ENCODE peak calls at places on chromosome 22, in six cellular contexts. P is heart right ventricle, H is PC-9, X is esophagus squamous epithelium, Q is ovary, W is brain microvascular endothelial cell. O is an unnamed sample.

GRCh38 chr22:22881116-22882032 is 6.2 kb upstream of the IGLL5 start:
- DNase-seq in P (no peak), H (no peak), X (no peak), Q (no peak), W (no peak), O (no peak)

GRCh38 chr22:46175631-46176030 is 25.3 kb downstream of the PPARA start:
- DNase-seq in P (no peak), H (no peak), X (no peak), Q (no peak), W (no peak), O (no peak)

GRCh38 chr22:39208013-39208680 is 36.6 kb downstream of the PDGFB start:
- DNase-seq in P (no peak), H (no peak), X (no peak), Q (no peak), W (no peak), O (peak)

GRCh38 chr22:19872779-19873137 is 18.1 kb upstream of the GNB1L start:
- DNase-seq in P (no peak), H (no peak), X (no peak), Q (peak), W (no peak), O (no peak)

GRCh38 chr22:20083157-20083890 is 3.3 kb downstream of the DGCR8 start:
- DNase-seq in P (no peak), H (no peak), X (no peak), Q (no peak), W (no peak), O (no peak)

GRCh38 chr22:37887610-37888378 is 18.3 kb upstream of the MICALL1 start:
- DNase-seq in P (no peak), H (peak), X (no peak), Q (peak), W (peak), O (no peak)

GRCh38 chr22:50729391-50730012 is 8.5 kb upstream of the ACR start:
- DNase-seq in P (no peak), H (no peak), X (no peak), Q (peak), W (no peak), O (no peak)

GRCh38 chr22:45582955-45583320 is 80.3 kb downstream of the FBLN1 start:
- DNase-seq in P (no peak), H (no peak), X (no peak), Q (no peak), W (no peak), O (no peak)

GRCh38 chr22:20549232-20549841 is 41.9 kb downstream of the MED15 start:
- DNase-seq in P (no peak), H (no peak), X (no peak), Q (no peak), W (no peak), O (no peak)

DNA sequence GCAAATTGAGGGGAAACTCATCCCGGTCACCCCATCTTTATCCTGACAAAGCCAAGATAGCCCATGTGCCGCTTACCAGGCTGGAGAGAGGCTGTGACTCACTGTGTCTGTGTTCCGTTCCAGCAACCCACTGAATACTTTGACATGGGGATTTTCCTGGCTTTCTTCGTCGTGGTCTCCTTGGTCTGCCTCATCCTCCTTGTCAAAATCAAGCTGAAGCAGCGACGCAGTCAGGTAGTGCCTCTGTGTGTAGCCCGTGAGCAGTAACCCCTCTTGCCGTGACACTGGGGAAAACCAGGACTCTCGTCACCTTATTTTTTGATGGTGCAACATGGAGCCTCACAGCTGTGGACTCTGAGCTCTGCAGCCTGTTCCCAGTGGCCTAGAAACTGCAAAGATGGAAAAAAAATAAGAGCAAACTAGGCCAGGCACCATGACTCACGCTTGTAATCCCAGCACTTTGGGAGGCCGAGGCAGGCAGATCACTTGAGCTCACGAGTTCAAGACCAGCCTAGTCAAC is 16.9 kb downstream of the C22orf31 start:
- DNase-seq in P (no peak), H (no peak), X (no peak), Q (no peak), W (peak), O (no peak)
- H3K27ac ChIP-seq in P (peak), H (peak), X (peak), Q (no peak), W (peak), O (peak)

GRCh38 chr22:40818747-40819662 is at the start of gene SLC25A17:
- DNase-seq in P (peak), H (peak), X (peak), Q (peak), W (peak), O (peak)

GRCh38 chr22:40818192-40818746 is 877 bp downstream of the SLC25A17 start:
- DNase-seq in P (no peak), H (no peak), X (no peak), Q (no peak), W (no peak), O (no peak)

GRCh38 chr22:40813912-40814315 is 5.2 kb downstream of the SLC25A17 start:
- DNase-seq in P (no peak), H (no peak), X (no peak), Q (no peak), W (no peak), O (no peak)

GRCh38 chr22:40817737-40818136 is 1.4 kb downstream of the SLC25A17 start:
- DNase-seq in P (no peak), H (no peak), X (no peak), Q (no peak), W (no peak), O (no peak)

DNA sequence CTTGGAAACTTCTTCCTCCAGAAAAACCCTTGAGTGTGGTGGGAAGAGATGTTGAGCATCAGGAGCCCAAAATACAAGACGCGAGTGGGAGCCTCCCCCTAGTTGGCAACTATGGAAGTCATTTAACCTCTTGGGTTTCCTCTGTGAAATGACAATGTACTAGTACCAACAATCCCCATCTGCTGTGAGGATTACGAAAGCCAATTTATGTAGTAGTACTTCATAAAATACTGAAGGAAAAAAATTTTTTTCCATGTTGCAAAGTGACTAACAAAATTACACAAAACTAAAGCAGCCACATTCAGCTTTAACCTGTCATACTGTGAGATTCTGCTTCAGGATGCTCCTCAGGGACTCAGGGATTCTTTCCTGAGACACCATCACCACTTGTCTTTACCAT is 595 bp upstream of the SLC25A17 start:
- DNase-seq in P (no peak), H (no peak), X (no peak), Q (no peak), W (no peak), O (no peak)
- TF ChIP-seq CTCF in P (no peak), H (no peak), X (no peak), Q (no peak), W (no peak), O (no peak)

GRCh38 chr22:42817556-42817955 is 39.5 kb downstream of the ARFGAP3 start:
- DNase-seq in P (no peak), H (no peak), X (no peak), Q (no peak), W (no peak), O (no peak)

GRCh38 chr22:42819412-42820069 is 37.5 kb downstream of the ARFGAP3 start:
- DNase-seq in P (no peak), H (no peak), X (no peak), Q (no peak), W (no peak), O (no peak)

GRCh38 chr22:42825796-42826195 is 31.3 kb downstream of the ARFGAP3 start:
- DNase-seq in P (no peak), H (no peak), X (no peak), Q (no peak), W (no peak), O (no peak)

GRCh38 chr22:42820075-42820763 is 36.9 kb downstream of the ARFGAP3 start:
- DNase-seq in P (no peak), H (peak), X (no peak), Q (no peak), W (peak), O (no peak)

DNA sequence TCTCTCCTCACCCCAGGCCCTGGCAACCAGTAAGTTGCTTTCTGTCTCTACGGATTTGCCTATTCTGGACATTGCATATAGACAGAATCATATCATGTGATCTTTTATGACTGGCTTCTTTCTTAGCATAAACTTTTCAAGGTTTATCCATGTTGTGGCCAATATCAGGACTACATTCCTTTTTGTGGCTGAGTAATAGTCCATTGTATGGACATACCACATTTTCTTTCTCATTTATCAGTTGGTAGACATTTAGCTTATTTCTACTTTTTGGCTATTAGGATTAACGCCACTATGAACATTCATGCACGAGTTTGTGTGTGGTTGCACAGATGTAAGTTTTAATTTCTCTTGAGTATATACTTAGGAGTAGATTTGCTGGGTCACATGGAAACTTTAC is 35.7 kb downstream of the ARFGAP3 start:
- DNase-seq in P (no peak), H (no peak), X (no peak), Q (no peak), W (no peak), O (no peak)
- H3K4me3 ChIP-seq in P (no peak), H (no peak), X (no peak), Q (no peak), W (no peak), O (no peak)

DNA sequence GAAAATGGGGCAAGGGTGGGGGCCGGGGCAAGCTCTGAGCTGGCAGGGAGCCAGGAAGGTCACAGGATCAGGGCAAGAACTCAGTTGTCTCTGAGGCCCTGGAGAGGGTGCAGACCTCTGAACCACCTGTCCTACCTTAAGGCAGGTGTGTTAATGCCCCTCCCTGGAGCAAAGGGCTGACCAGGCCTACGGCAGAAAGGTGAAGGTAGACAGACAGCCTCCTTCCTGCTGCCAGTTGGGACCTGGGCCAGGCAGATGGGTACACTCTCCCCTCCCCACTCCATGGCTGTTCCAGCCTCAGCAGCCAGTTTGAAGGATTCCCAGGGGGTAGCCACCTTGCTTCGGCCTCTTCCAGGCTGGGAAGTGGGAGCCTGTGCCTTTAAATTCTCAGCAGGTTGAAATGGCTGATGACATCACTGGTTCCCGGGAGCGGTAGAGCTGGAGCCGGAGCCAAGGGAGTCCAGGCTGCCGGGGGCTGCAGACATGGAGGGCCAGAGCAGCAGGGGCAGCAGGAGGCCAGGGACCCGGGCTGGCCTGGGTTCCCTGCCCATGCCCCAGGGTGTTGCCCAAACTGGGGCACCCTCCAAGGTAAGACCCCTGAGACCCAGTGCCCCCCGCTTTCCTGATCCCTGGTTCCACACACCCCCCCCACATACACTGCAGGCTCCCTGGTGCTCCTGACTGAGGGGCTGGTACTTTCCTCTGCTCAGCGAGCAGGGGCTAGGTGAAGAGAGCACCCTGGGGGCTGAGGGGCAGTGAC is at the start of gene INPP5J:
- DNase-seq in P (peak), H (peak), X (no peak), Q (peak), W (peak), O (no peak)
- H3K27ac ChIP-seq in P (peak), H (no peak), X (peak), Q (no peak), W (no peak), O (peak)

GRCh38 chr22:36424901-36425579 is 37.3 kb upstream of the MYH9 start:
- DNase-seq in P (no peak), H (no peak), X (no peak), Q (no peak), W (no peak), O (no peak)

GRCh38 chr22:36430863-36431262 is 43.1 kb upstream of the MYH9 start:
- DNase-seq in P (no peak), H (no peak), X (no peak), Q (no peak), W (peak), O (no peak)

GRCh38 chr22:36423461-36424404 is 36.0 kb upstream of the MYH9 start:
- DNase-seq in P (no peak), H (no peak), X (no peak), Q (no peak), W (peak), O (no peak)

GRCh38 chr22:36422287-36423014 is 34.7 kb upstream of the MYH9 start:
- DNase-seq in P (no peak), H (no peak), X (no peak), Q (no peak), W (no peak), O (no peak)

DNA sequence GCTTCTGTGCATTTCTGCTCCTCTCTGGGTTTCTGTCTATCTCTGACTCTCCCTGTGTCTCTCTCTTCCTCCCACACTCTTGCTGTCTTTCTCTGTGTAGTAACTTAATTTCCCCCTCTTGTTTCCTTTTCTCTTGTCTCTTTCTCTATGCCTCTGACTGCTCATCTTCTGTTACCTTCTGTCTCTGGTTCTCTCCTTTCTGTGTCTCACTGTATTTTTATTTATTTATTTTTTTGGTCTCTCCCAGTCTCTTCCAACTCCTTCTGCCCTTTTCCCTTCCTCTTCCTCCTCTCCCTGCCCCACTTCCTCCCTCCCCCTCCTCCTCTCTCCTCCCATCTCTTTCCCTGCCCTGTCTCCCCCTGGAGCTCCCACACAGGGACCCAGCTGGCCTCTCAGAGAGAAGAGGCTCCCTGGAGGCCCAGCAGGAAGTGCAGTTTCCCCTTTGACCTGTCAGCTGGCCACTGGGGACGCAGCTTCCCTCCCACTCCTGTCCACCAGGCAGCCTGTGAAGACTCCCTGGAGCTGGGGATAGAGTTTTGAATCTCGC is 38.3 kb upstream of the MYH9 start:
- DNase-seq in P (peak), H (no peak), X (no peak), Q (no peak), W (no peak), O (no peak)
- TF ChIP-seq CTCF in P (no peak), H (no peak), X (no peak), Q (no peak), W (peak), O (no peak)

O was measured in coronary artery.